ENCODE peak calls at places on chromosome 17, in nine cellular contexts. H, E, K, I, R, B, Y, P and M are unnamed samples.

GRCh38 chr17:11644265-11645212 is 46.3 kb downstream of the DNAH9 start:
- DNase-seq in H (no peak), E (peak), K (no peak), I (peak), R (peak), B (peak), Y (peak), P (peak), M (peak)

GRCh38 chr17:57671546-57672204 is 73.4 kb downstream of the CCDC182 start:
- DNase-seq in H (peak), E (peak), K (peak), I (peak), R (peak), B (peak), Y (peak), P (peak), M (peak)

GRCh38 chr17:82089723-82090548 is 8.1 kb downstream of the FASN start:
- DNase-seq in H (no peak), E (no peak), K (no peak), I (no peak), R (no peak), B (no peak), Y (no peak), P (no peak), M (no peak)

GRCh38 chr17:61009619-61010018 is 332.0 kb downstream of the BCAS3 start:
- DNase-seq in H (no peak), E (no peak), K (no peak), I (no peak), R (no peak), B (peak), Y (peak), P (no peak), M (no peak)

GRCh38 chr17:19386276-19386863 is 620 bp downstream of the MFAP4 start:
- DNase-seq in H (peak), E (no peak), K (peak), I (no peak), R (no peak), B (no peak), Y (peak), P (peak), M (peak)

GRCh38 chr17:8837438-8838075 is 29.9 kb downstream of the PIK3R6 start:
- DNase-seq in H (no peak), E (no peak), K (no peak), I (no peak), R (no peak), B (no peak), Y (no peak), P (peak), M (no peak)

GRCh38 chr17:27466748-27467375 is 10.6 kb downstream of the KSR1 start:
- DNase-seq in H (no peak), E (no peak), K (no peak), I (peak), R (no peak), B (peak), Y (no peak), P (no peak), M (no peak)

GRCh38 chr17:65145743-65146142 is 8.6 kb downstream of the RGS9 start:
- DNase-seq in H (no peak), E (no peak), K (no peak), I (no peak), R (no peak), B (no peak), Y (no peak), P (no peak), M (no peak)

GRCh38 chr17:19003966-19004600 is 481 bp downstream of the FAM83G start:
- DNase-seq in H (no peak), E (peak), K (no peak), I (peak), R (peak), B (peak), Y (no peak), P (no peak), M (no peak)

GRCh38 chr17:74713199-74713755 is 554 bp upstream of the CD300LF start:
- DNase-seq in H (no peak), E (no peak), K (no peak), I (no peak), R (no peak), B (no peak), Y (no peak), P (no peak), M (no peak)

GRCh38 chr17:74711058-74711824 is 1.5 kb downstream of the CD300LF start:
- DNase-seq in H (no peak), E (no peak), K (no peak), I (no peak), R (no peak), B (no peak), Y (no peak), P (no peak), M (no peak)

GRCh38 chr17:74715144-74715543 is 2.4 kb upstream of the CD300LF start:
- DNase-seq in H (no peak), E (no peak), K (no peak), I (no peak), R (no peak), B (no peak), Y (no peak), P (peak), M (no peak)

GRCh38 chr17:74712756-74713155 is at the start of gene CD300LF:
- DNase-seq in H (no peak), E (peak), K (no peak), I (no peak), R (no peak), B (no peak), Y (no peak), P (no peak), M (no peak)

GRCh38 chr17:74712301-74712700 is 422 bp downstream of the CD300LF start:
- DNase-seq in H (no peak), E (no peak), K (no peak), I (no peak), R (no peak), B (no peak), Y (no peak), P (no peak), M (no peak)
- TF ChIP-seq CTCF in H (no peak), E (no peak), K (no peak), I (no peak), R (no peak), B (no peak), Y (no peak), P (no peak), M (no peak)

GRCh38 chr17:55295411-55296170 is 30.8 kb downstream of the HLF start:
- DNase-seq in H (no peak), E (peak), K (peak), I (peak), R (peak), B (peak), Y (peak), P (peak), M (peak)
- TF ChIP-seq CTCF in H (peak), E (peak), K (peak), I (peak), R (peak), B (peak), Y (peak), P (peak), M (peak)

GRCh38 chr17:4895676-4896331 is 3.5 kb upstream of the C17orf107 start:
- DNase-seq in H (no peak), E (no peak), K (no peak), I (no peak), R (peak), B (no peak), Y (no peak), P (no peak), M (peak)
- TF ChIP-seq CTCF in H (peak), E (no peak), K (peak), I (no peak), R (no peak), B (no peak), Y (peak), P (no peak), M (no peak)

GRCh38 chr17:78896834-78897638 is 6.0 kb downstream of the CEP295NL start:
- DNase-seq in H (no peak), E (no peak), K (no peak), I (no peak), R (no peak), B (no peak), Y (no peak), P (no peak), M (no peak)

GRCh38 chr17:78898075-78898836 is 4.7 kb downstream of the CEP295NL start:
- DNase-seq in H (no peak), E (no peak), K (no peak), I (no peak), R (no peak), B (no peak), Y (no peak), P (no peak), M (no peak)

GRCh38 chr17:78897639-78897996 is 5.4 kb downstream of the CEP295NL start:
- DNase-seq in H (no peak), E (no peak), K (no peak), I (no peak), R (no peak), B (no peak), Y (no peak), P (no peak), M (no peak)

GRCh38 chr17:78895322-78895721 is 7.7 kb downstream of the CEP295NL start:
- DNase-seq in H (no peak), E (no peak), K (no peak), I (no peak), R (no peak), B (no peak), Y (no peak), P (no peak), M (no peak)

GRCh38 chr17:78896091-78896833 is 6.7 kb downstream of the CEP295NL start:
- DNase-seq in H (no peak), E (no peak), K (no peak), I (no peak), R (no peak), B (no peak), Y (no peak), P (no peak), M (no peak)
- TF ChIP-seq CTCF in H (no peak), E (no peak), K (no peak), I (no peak), R (no peak), B (no peak), Y (no peak), P (no peak), M (no peak)

DNA sequence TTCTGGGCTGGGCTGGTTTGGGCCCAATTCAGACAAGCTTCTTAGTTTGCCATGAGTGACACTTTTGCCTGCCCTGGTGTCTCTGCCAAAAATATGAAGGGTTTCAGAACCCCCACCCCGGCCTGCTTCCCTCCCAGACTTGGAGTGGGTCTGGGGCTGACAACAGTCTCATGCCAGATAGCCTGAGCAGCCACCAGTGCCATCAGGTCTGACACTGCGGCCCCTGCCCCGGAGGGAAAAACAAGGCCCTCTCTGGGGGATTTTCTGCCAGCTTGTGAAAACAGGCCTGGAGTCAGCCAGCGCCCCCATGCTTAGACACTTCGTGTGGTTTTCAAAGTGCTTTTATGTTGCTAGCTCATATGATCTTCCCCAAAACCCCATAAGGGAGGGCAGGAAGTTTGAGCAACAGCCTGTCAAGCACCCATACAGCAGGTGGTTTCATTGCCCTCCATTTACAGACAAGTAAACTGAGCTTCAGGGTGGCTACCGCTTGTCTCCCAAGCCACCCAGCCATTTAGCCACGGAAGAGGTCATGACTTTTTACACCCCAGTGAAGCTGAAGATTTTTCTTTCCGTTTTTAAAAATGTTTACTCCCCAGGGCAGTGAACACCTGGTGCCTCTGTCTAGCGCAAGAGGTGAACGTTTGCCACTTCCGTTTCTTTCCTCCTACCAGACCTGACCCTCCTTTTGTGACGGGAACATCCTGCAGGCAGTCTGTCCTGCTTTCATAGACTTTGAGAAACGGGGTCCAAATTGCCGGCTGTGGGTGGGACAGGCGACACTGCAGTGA is 300.6 kb downstream of the SEC14L1 start:
- DNase-seq in H (no peak), E (peak), K (no peak), I (peak), R (no peak), B (peak), Y (no peak), P (no peak), M (peak)
- TF ChIP-seq CTCF in H (no peak), E (no peak), K (no peak), I (no peak), R (no peak), B (peak), Y (no peak), P (no peak), M (no peak)